ENCODE peak calls at places on chromosomes 6 and 20, in five cellular contexts. Y, A, E, X and J are unnamed samples.

GRCh38 chr6:138989098-138989983 is 1.3 kb upstream of the REPS1 start:
- DNase-seq in A (no peak), Y (no peak), X (no peak), E (no peak), J (no peak)

GRCh38 chr6:26223677-26224546 is 136.7 kb downstream of the HFE start:
- DNase-seq in X (peak; percentile 42), Y (peak; percentile 79), A (peak; percentile 83), E (peak; percentile 81), J (peak; percentile 51)

GRCh38 chr20:59385461-59385860 is 85.0 kb downstream of the EDN3 start:
- DNase-seq in E (no peak), A (no peak), X (no peak), Y (no peak), J (no peak)

GRCh38 chr20:25259788-25260254 is 11.9 kb downstream of the PYGB start:
- DNase-seq in Y (peak; percentile 13), E (no peak), A (no peak), X (no peak), J (no peak)

GRCh38 chr20:43948455-43948854 is 33.8 kb downstream of the TOX2 start:
- DNase-seq in X (no peak), Y (no peak), A (no peak), E (no peak), J (no peak)

GRCh38 chr20:50295345-50295744 is 104.7 kb downstream of the CEBPB start:
- DNase-seq in A (no peak), E (no peak), Y (no peak), X (no peak), J (no peak)

GRCh38 chr6:105015482-105015881 is 58.6 kb downstream of the LIN28B start:
- DNase-seq in X (no peak), A (no peak), Y (no peak), E (no peak), J (no peak)

GRCh38 chr20:59013959-59014608 is 5.1 kb upstream of the TUBB1 start:
- DNase-seq in Y (no peak), X (no peak), A (peak; percentile 78), E (peak; percentile 82), J (no peak)

GRCh38 chr6:88368071-88368787 is 202.1 kb upstream of the CNR1 start:
- DNase-seq in Y (no peak), X (no peak), A (no peak), E (no peak), J (no peak)

GRCh38 chr20:50957798-50958732 is at the start of gene DPM1:
- DNase-seq in Y (peak; percentile 90), A (peak; percentile 87), E (peak; percentile 93), X (peak; percentile 82), J (peak; percentile 73)

GRCh38 chr20:57462781-57463180 is 62.2 kb downstream of the CTCFL start:
- DNase-seq in A (no peak), Y (no peak), X (no peak), E (no peak), J (no peak)

GRCh38 chr20:25508083-25508770 is 77.1 kb downstream of the NINL start:
- DNase-seq in E (peak; percentile 80), Y (peak; percentile 20), X (no peak), A (peak; percentile 81), J (no peak)

GRCh38 chr6:137882225-137882961 is 15.3 kb downstream of the TNFAIP3 start:
- DNase-seq in X (no peak), Y (no peak), E (no peak), A (no peak), J (peak; percentile 41)

GRCh38 chr6:160428069-160428430 is 79.9 kb downstream of the SLC22A3 start:
- DNase-seq in E (peak; percentile 63), X (no peak), A (no peak), Y (no peak), J (no peak)

GRCh38 chr6:101195581-101195980 is 197.9 kb upstream of the GRIK2 start:
- DNase-seq in X (no peak), E (no peak), Y (no peak), A (no peak), J (no peak)

GRCh38 chr6:43628392-43629103 is 516 bp downstream of the GTPBP2 start:
- DNase-seq in A (peak; percentile 70), X (peak; percentile 41), E (peak; percentile 72), Y (peak; percentile 62), J (peak; percentile 31)

GRCh38 chr6:106099235-106099537 is 13.1 kb downstream of the PRDM1 start:
- DNase-seq in E (no peak), Y (peak; percentile 49), A (no peak), X (no peak), J (no peak)

DNA sequence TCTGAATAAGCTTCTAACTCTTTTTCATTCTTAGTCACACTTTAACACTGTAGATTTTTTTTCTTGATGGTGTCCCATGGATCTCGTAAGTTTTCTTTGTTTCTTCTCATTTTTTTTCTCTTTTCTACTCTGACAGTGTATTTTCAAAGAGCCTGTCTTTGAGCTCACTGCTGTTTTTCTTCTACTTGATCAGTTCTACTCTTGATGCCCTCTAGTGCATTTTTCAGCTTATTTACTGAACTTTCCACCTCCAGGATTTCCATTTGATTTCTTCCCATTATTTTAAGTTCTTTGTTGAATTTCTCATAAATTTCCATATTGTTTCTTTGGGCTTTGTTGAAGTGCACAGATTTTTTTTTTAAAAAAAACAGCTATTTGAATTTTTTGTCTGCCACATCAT is 2641.1 kb upstream of the DEFB115 start:
- DNase-seq in Y (no peak), E (no peak), X (no peak), A (no peak), J (no peak)
- H3K9me3 ChIP-seq in Y (peaks cover 25% of the 10 kb centered on the region), E (peaks cover 1% of the 10 kb centered on the region), X (no peaks in the 10 kb centered on the region), A (no peaks in the 10 kb centered on the region), J (peaks cover 8% of the 10 kb centered on the region)

DNA sequence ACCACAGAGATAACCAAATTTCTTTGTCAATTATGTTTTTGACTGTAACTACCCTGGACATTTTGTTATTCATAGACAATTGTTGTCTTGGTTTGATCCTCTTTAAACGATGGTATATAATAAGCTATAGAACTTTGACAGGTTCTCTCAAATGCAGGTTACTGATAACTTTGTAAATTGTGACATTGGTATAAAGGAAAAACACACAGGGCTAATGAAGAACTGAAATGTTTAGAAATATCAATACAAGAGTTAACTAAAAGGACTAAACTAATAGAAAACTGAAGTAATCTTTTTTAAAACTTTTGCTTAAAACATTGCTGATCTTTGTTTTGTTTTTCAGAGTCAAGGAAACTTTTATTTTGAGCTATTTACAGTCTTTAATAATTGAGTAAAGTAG is 124.8 kb downstream of the TPBG start:
- DNase-seq in A (no peak), X (no peak), Y (no peak), E (no peak), J (no peak)
- H3K9me3 ChIP-seq in A (peaks cover 10% of the 10 kb centered on the region), X (no peaks in the 10 kb centered on the region), Y (no peaks in the 10 kb centered on the region), E (no peaks in the 10 kb centered on the region), J (no peaks in the 10 kb centered on the region)

DNA sequence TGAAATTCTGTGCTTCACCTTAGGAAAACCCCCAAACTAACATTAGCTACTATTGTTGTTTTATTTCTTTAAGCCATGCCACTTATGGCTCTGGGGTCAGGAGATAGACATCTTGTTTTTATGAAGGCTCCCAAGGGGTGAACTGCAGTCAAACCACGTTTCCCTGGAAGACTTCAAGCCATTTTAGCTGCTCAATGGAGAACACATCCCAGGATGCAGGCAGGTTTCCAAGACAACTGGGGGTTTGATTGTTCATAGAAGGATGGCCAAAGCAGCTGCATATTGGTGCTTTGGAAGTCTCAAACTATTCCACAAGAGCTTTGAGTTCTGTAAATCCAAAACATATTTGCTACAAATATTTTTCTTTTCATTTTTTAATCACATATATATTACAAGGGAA is 818.0 kb downstream of the MAFB start:
- DNase-seq in Y (no peak), A (no peak), E (no peak), X (no peak), J (no peak)
- H3K9me3 ChIP-seq in Y (no peaks in the 10 kb centered on the region), A (no peaks in the 10 kb centered on the region), E (no peaks in the 10 kb centered on the region), X (no peaks in the 10 kb centered on the region), J (no peaks in the 10 kb centered on the region)

DNA sequence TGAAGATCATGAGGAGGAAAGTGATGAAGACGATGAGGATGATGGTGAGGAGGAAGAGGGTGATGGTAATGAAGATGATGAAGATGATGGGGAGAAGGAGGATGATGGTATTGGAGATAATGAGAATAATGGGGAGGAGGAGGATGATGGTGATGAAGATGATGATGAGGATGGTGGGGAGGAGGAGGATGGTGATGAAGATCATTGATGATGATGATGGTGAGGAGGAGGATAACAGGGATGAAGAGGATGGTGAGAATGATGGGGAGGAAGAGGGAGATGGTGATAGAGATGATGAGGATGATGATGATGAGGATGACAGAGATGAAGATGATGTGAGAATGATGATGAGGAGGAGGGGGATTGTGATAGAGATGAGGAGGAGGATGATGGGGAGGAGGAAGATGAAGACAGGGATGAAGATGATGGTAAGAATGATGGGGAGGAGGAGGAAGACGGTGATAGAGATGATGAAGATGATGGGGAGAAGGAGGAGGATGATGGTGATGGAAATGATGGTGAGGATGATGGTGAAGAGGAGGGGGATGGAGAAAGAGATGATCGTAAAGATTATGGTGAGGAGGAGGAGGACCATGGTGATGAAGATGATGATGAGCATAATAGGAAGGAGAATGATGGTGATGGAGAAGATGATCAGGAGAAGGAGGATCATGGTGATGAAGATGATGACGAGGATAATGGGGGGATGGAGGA is 273.7 kb downstream of the SMOC2 start:
- DNase-seq in Y (no peak), E (no peak), X (no peak), A (no peak), J (no peak)
- H3K9me3 ChIP-seq in Y (no peaks in the 10 kb centered on the region), E (no peaks in the 10 kb centered on the region), X (no peaks in the 10 kb centered on the region), A (peaks cover 11% of the 10 kb centered on the region), J (no peaks in the 10 kb centered on the region)